ENCODE peak calls at places on chromosomes 12 and 14, in five cellular contexts. X is activated naive CD8-positive, alpha-beta T cell treated with anti-CD3 and anti-CD28 coated beads, Interleukin-2, amount 10 ng/mL, durations not matched to agents 7 days and 5 days; L is fibroblast of lung; I is NCI-H2081; M is neural progenitor cell. A is an unnamed sample.

GRCh38 chr12:75311369-75311768 is 18.8 kb downstream of the CAPS2 start:
- DNase-seq in L (no peak), M (no peak), X (no peak), I (no peak), A (no peak)

GRCh38 chr14:103123634-103124500 is 606 bp downstream of the TNFAIP2 start:
- DNase-seq in M (peak; percentile 61), I (no peak), L (no peak), X (no peak), A (no peak)

GRCh38 chr12:19227190-19227879 is 97.8 kb downstream of the PLEKHA5 start:
- DNase-seq in X (no peak), M (peak; percentile 78), L (no peak), I (no peak), A (no peak)

GRCh38 chr14:85533821-85534271 is 3.9 kb downstream of the FLRT2 start:
- DNase-seq in L (no peak), I (no peak), X (no peak), M (no peak), A (peak; percentile 15)

GRCh38 chr12:3097836-3098235 is 20.7 kb downstream of the TSPAN9 start:
- DNase-seq in X (no peak), M (no peak), L (no peak), I (no peak), A (no peak)

GRCh38 chr14:27175489-27175888 is 577.7 kb upstream of the NOVA1 start:
- DNase-seq in X (no peak), M (no peak), L (no peak), I (no peak), A (no peak)

GRCh38 chr12:109994262-109995175 is 1.6 kb downstream of the GIT2 start:
- DNase-seq in X (no peak), I (no peak), M (no peak), L (no peak), A (no peak)

GRCh38 chr14:103880334-103880985 is 33.1 kb upstream of the PPP1R13B start:
- DNase-seq in X (no peak), M (peak; percentile 24), L (peak; percentile 64), I (no peak), A (peak; percentile 51)

GRCh38 chr12:100953217-100953616 is 158.6 kb downstream of the ANO4 start:
- DNase-seq in L (peak; percentile 80), I (no peak), X (no peak), M (no peak), A (peak; percentile 15)

GRCh38 chr12:116539905-116540482 is 19.2 kb upstream of the MAP1LC3B2 start:
- DNase-seq in L (peak; percentile 65), I (no peak), X (no peak), M (peak; percentile 93), A (peak; percentile 72)

GRCh38 chr14:91883770-91884169 is 16.4 kb upstream of the TC2N start:
- DNase-seq in I (no peak), L (no peak), X (no peak), M (no peak), A (no peak)

GRCh38 chr12:131087302-131087818 is 133.7 kb downstream of the ADGRD1 start:
- DNase-seq in L (no peak), I (no peak), X (peak; percentile 21), M (no peak), A (no peak)

GRCh38 chr12:70576341-70577282 is 60.6 kb downstream of the PTPRB start:
- DNase-seq in L (peak; percentile 81), M (peak; percentile 79), X (no peak), I (peak; percentile 58), A (peak; percentile 85)

GRCh38 chr12:92056290-92056689 is 89.4 kb downstream of the BTG1 start:
- DNase-seq in L (no peak), X (no peak), M (no peak), I (no peak), A (no peak)

GRCh38 chr12:122005252-122005651 is 16.4 kb upstream of the BCL7A start:
- DNase-seq in I (no peak), X (no peak), M (no peak), L (no peak), A (no peak)

GRCh38 chr12:10641735-10642500 is 28.5 kb upstream of the MAGOHB start:
- DNase-seq in X (no peak), I (no peak), L (peak; percentile 56), M (no peak), A (peak; percentile 73)

GRCh38 chr14:78701246-78701645 is 531.1 kb downstream of the NRXN3 start:
- DNase-seq in X (no peak), L (peak; percentile 66), I (no peak), M (no peak), A (peak; percentile 25)

GRCh38 chr12:108394196-108394595 is 55.1 kb upstream of the CMKLR1 start:
- DNase-seq in M (no peak), X (no peak), L (no peak), I (no peak), A (no peak)

GRCh38 chr14:102510616-102511520 is 1.3 kb upstream of the ANKRD9 start:
- DNase-seq in M (peak; percentile 91), L (no peak), I (no peak), X (peak; percentile 56), A (no peak)

GRCh38 chr12:42904683-42905418 is 315.3 kb upstream of the PRICKLE1 start:
- DNase-seq in L (no peak), X (no peak), I (no peak), M (no peak), A (no peak)

GRCh38 chr12:131074221-131075083 is 120.7 kb downstream of the ADGRD1 start:
- DNase-seq in M (no peak), X (no peak), L (no peak), I (no peak), A (no peak)

GRCh38 chr14:101075025-101075800 is 171.7 kb upstream of the RTL1 start:
- DNase-seq in L (peak; percentile 21), I (no peak), X (peak; percentile 6), M (no peak), A (no peak)

GRCh38 chr12:130126023-130126432 is 36.2 kb upstream of the FZD10 start:
- DNase-seq in I (no peak), M (no peak), X (no peak), L (no peak), A (no peak)

GRCh38 chr14:21631084-21631483 is 3.7 kb downstream of the OR10G2 start:
- DNase-seq in M (no peak), I (no peak), L (no peak), X (no peak), A (no peak)

GRCh38 chr14:88998027-88998426 is 173.6 kb downstream of the TTC8 start:
- DNase-seq in I (no peak), M (no peak), L (no peak), X (no peak), A (no peak)

GRCh38 chr12:52836042-52836466 is 1.9 kb upstream of the KRT79 start:
- DNase-seq in X (peak; percentile 62), I (no peak), L (peak; percentile 85), M (no peak), A (peak; percentile 85)

GRCh38 chr12:124481257-124481750 is 86.1 kb downstream of the NCOR2 start:
- DNase-seq in X (no peak), M (no peak), I (no peak), L (no peak), A (no peak)

GRCh38 chr12:88698471-88698870 is 118.2 kb upstream of the KITLG start:
- DNase-seq in I (no peak), X (no peak), M (no peak), L (no peak), A (no peak)

GRCh38 chr14:61326847-61327246 is 5.5 kb downstream of the PRKCH start:
- DNase-seq in X (no peak), L (no peak), M (no peak), I (no peak), A (no peak)

GRCh38 chr14:32622742-32623141 is 293.6 kb downstream of the AKAP6 start:
- DNase-seq in M (no peak), X (no peak), L (no peak), I (no peak), A (no peak)

GRCh38 chr12:52419656-52420055 is 13.5 kb upstream of the KRT82 start:
- DNase-seq in I (no peak), L (peak; percentile 34), X (no peak), M (no peak), A (no peak)

GRCh38 chr12:30823140-30823669 is 68.5 kb upstream of the CAPRIN2 start:
- DNase-seq in I (no peak), M (peak; percentile 59), L (peak; percentile 14), X (peak; percentile 48), A (no peak)

GRCh38 chr14:67515386-67516079 is 17.6 kb upstream of the PLEKHH1 start:
- DNase-seq in X (peak; percentile 68), L (peak; percentile 7), M (no peak), I (no peak), A (no peak)

GRCh38 chr12:103546959-103547358 is 40.1 kb upstream of the STAB2 start:
- DNase-seq in I (peak; percentile 64), L (no peak), X (no peak), M (no peak), A (no peak)

GRCh38 chr14:105945891-105946290 is 419.5 kb downstream of the TMEM121 start:
- DNase-seq in M (no peak), I (no peak), X (peak; percentile 49), L (no peak), A (no peak)

GRCh38 chr14:70947739-70948138 is 40.5 kb downstream of the PCNX1 start:
- DNase-seq in M (no peak), L (no peak), I (no peak), X (no peak), A (no peak)

GRCh38 chr14:70698288-70698687 is 56.6 kb downstream of the TTC9 start:
- DNase-seq in X (no peak), I (no peak), L (peak; percentile 62), M (no peak), A (peak; percentile 19)

GRCh38 chr12:21971344-21971743 is 30.1 kb upstream of the ABCC9 start:
- DNase-seq in M (peak; percentile 26), I (no peak), X (no peak), L (no peak), A (no peak)